ENCODE peak calls at places on chromosomes 4 and X, in eight cellular contexts. C, Q, N, U, O, Z, B and A are unnamed samples.

GRCh38 chrX:99752776-99753175 is 657.3 kb downstream of the PCDH19 start:
- DNase-seq in C (no peak), Q (no peak), N (no peak), U (no peak), O (no peak), Z (no peak), B (no peak), A (no peak)

GRCh38 chr4:98930311-98930865 is 1.5 kb upstream of the EIF4E start:
- DNase-seq in C (no peak), Q (no peak), N (no peak), U (no peak), O (no peak), Z (no peak), B (no peak), A (no peak)

GRCh38 chr4:17688011-17688441 is 73.6 kb downstream of the MED28 start:
- DNase-seq in C (no peak), Q (no peak), N (no peak), U (no peak), O (no peak), Z (no peak), B (peak; percentile 72), A (no peak)

GRCh38 chrX:132488819-132489255 is at the start of gene MBNL3:
- DNase-seq in C (no peak), Q (peak; percentile 87), N (peak; percentile 24), U (no peak), O (peak; percentile 32), Z (no peak), B (peak; percentile 63), A (peak; percentile 90)

GRCh38 chr4:99437686-99438577 is 2.8 kb upstream of the ADH7 start:
- DNase-seq in C (no peak), Q (peak; percentile 27), N (no peak), U (no peak), O (no peak), Z (no peak), B (no peak), A (no peak)

GRCh38 chrX:9465380-9466114 is 689 bp downstream of the TBL1X start:
- DNase-seq in C (no peak), Q (peak; percentile 30), N (peak; percentile 9), U (no peak), O (peak; percentile 6), Z (peak; percentile 12), B (peak; percentile 16), A (peak; percentile 22)

GRCh38 chr4:8695237-8696219 is 103.0 kb downstream of the CPZ start:
- DNase-seq in C (no peak), Q (no peak), N (no peak), U (no peak), O (no peak), Z (no peak), B (no peak), A (no peak)

GRCh38 chr4:137994858-137995257 is 247.3 kb downstream of the SLC7A11 start:
- DNase-seq in C (peak; percentile 71), Q (no peak), N (no peak), U (no peak), O (no peak), Z (no peak), B (peak; percentile 56), A (no peak)

GRCh38 chr4:55509272-55509671 is 37.4 kb downstream of the CLOCK start:
- DNase-seq in C (no peak), Q (no peak), N (no peak), U (no peak), O (no peak), Z (no peak), B (peak; percentile 5), A (no peak)

GRCh38 chrX:30995060-30995700 is 76.7 kb downstream of the FTHL17 start:
- DNase-seq in C (no peak), Q (no peak), N (no peak), U (no peak), O (no peak), Z (no peak), B (no peak), A (no peak)

GRCh38 chr4:141427726-141428296 is 207.1 kb downstream of the ZNF330 start:
- DNase-seq in C (no peak), Q (no peak), N (no peak), U (no peak), O (no peak), Z (no peak), B (peak; percentile 4), A (no peak)

GRCh38 chrX:142982679-142983078 is 43.0 kb upstream of the SPANXN4 start:
- DNase-seq in C (no peak), Q (no peak), N (no peak), U (no peak), O (no peak), Z (no peak), B (no peak), A (no peak)

GRCh38 chrX:119809185-119809666 is 17.8 kb upstream of the RPL39 start:
- DNase-seq in C (no peak), Q (no peak), N (no peak), U (no peak), O (no peak), Z (no peak), B (peak; percentile 31), A (no peak)

GRCh38 chr4:106892786-106893185 is 143.3 kb downstream of the DKK2 start:
- DNase-seq in C (no peak), Q (no peak), N (no peak), U (no peak), O (no peak), Z (no peak), B (no peak), A (no peak)

GRCh38 chrX:12370444-12371089 is 232.3 kb downstream of the FRMPD4 start:
- DNase-seq in C (no peak), Q (no peak), N (no peak), U (no peak), O (no peak), Z (no peak), B (peak; percentile 87), A (no peak)

GRCh38 chr4:90127706-90128345 is 632 bp downstream of the CCSER1 start:
- DNase-seq in C (no peak), Q (peak; percentile 83), N (no peak), U (no peak), O (peak; percentile 1), Z (no peak), B (no peak), A (no peak)

GRCh38 chr4:76374744-76375143 is 46.2 kb downstream of the CCDC158 start:
- DNase-seq in C (no peak), Q (no peak), N (no peak), U (no peak), O (no peak), Z (no peak), B (no peak), A (no peak)

GRCh38 chrX:112043997-112044396 is 38.6 kb downstream of the TRPC5 start:
- DNase-seq in C (no peak), Q (peak; percentile 58), N (no peak), U (no peak), O (no peak), Z (no peak), B (peak; percentile 7), A (peak; percentile 2)

GRCh38 chr4:83617371-83618021 is 81.6 kb downstream of the GPAT3 start:
- DNase-seq in C (no peak), Q (no peak), N (no peak), U (no peak), O (no peak), Z (no peak), B (no peak), A (no peak)

GRCh38 chr4:95363966-95364365 is 184.8 kb downstream of the UNC5C start:
- DNase-seq in C (no peak), Q (peak; percentile 4), N (no peak), U (no peak), O (no peak), Z (no peak), B (peak; percentile 14), A (no peak)

GRCh38 chrX:134246282-134246681 is 9.3 kb downstream of the CCDC160 start:
- DNase-seq in C (no peak), Q (no peak), N (no peak), U (no peak), O (no peak), Z (no peak), B (peak; percentile 36), A (peak; percentile 18)

GRCh38 chrX:120512627-120513026 is 43.5 kb upstream of the LAMP2 start:
- DNase-seq in C (no peak), Q (peak; percentile 38), N (no peak), U (no peak), O (no peak), Z (no peak), B (no peak), A (no peak)

GRCh38 chr4:153464068-153464467 is 2.1 kb upstream of the TMEM131L start:
- DNase-seq in C (peak; percentile 62), Q (peak; percentile 77), N (no peak), U (no peak), O (no peak), Z (no peak), B (peak; percentile 24), A (no peak)